ENCODE peak calls at places on chromosomes 7 and 10, in six cellular contexts. O, Q, A, Z, N and E are unnamed samples.

GRCh38 chr10:55631071-55631654 is 729.9 kb downstream of the ZWINT start:
- DNase-seq in A (no peak), N (peak), Q (peak), Z (peak), O (peak), E (peak)

GRCh38 chr7:1460757-1461639 is 1.7 kb upstream of the MICALL2 start:
- DNase-seq in O (peak), Q (no peak), A (peak), N (no peak), Z (peak), E (peak)

GRCh38 chr10:23481351-23481961 is 42.6 kb downstream of the OTUD1 start:
- DNase-seq in N (no peak), O (no peak), Q (no peak), A (no peak), Z (no peak), E (no peak)

GRCh38 chr10:17241611-17242333 is 13.7 kb downstream of the VIM start:
- DNase-seq in N (no peak), Z (no peak), A (no peak), O (no peak), Q (no peak), E (no peak)

GRCh38 chr7:31466036-31466435 is 47.9 kb upstream of the ITPRID1 start:
- DNase-seq in Q (no peak), N (no peak), Z (no peak), O (no peak), A (no peak), E (no peak)

GRCh38 chr7:47336178-47337020 is 245.5 kb downstream of the TNS3 start:
- DNase-seq in Q (no peak), A (no peak), N (no peak), O (no peak), Z (no peak), E (no peak)

GRCh38 chr7:107387573-107388219 is 82.2 kb upstream of the GPR22 start:
- DNase-seq in Q (no peak), Z (no peak), A (no peak), O (no peak), N (no peak), E (peak)

GRCh38 chr7:50211306-50212015 is 93.1 kb upstream of the IKZF1 start:
- DNase-seq in N (no peak), Q (no peak), A (no peak), O (no peak), Z (no peak), E (no peak)

GRCh38 chr10:6929157-6929830 is 349.2 kb upstream of the PRKCQ start:
- DNase-seq in Q (no peak), O (no peak), N (no peak), A (no peak), Z (no peak), E (no peak)

GRCh38 chr7:405489-406211 is 114.0 kb downstream of the PDGFA start:
- DNase-seq in O (no peak), Z (no peak), Q (no peak), N (peak), A (no peak), E (no peak)

GRCh38 chr10:8048281-8049008 is 6.0 kb upstream of the GATA3 start:
- DNase-seq in Q (no peak), O (no peak), N (no peak), Z (no peak), A (no peak), E (no peak)

GRCh38 chr7:131111081-131111576 is 216.5 kb upstream of the MKLN1 start:
- DNase-seq in N (no peak), O (peak), A (no peak), Q (no peak), Z (no peak), E (peak)

GRCh38 chr7:159015081-159015893 is 129.4 kb downstream of the VIPR2 start:
- DNase-seq in Q (no peak), A (no peak), Z (peak), O (peak), N (no peak), E (no peak)

GRCh38 chr7:32929430-32930161 is 27.6 kb upstream of the FKBP9 start:
- DNase-seq in Q (no peak), N (no peak), O (no peak), A (no peak), Z (no peak), E (no peak)

GRCh38 chr10:46547331-46547880 is 9.1 kb downstream of the GPRIN2 start:
- DNase-seq in A (no peak), N (peak), Z (no peak), O (no peak), Q (no peak), E (no peak)

GRCh38 chr7:50727072-50727471 is 55.6 kb downstream of the GRB10 start:
- DNase-seq in A (no peak), Z (peak), Q (no peak), N (no peak), O (no peak), E (peak)

GRCh38 chr7:155395176-155395797 is 62.6 kb upstream of the EN2 start:
- DNase-seq in O (no peak), N (no peak), Q (no peak), Z (no peak), A (no peak), E (no peak)

GRCh38 chr10:27344568-27345454 is 104.2 kb upstream of the ACBD5 start:
- DNase-seq in O (no peak), N (no peak), Z (no peak), A (no peak), Q (no peak), E (no peak)

GRCh38 chr10:48697821-48698764 is 13.4 kb downstream of the WDFY4 start:
- DNase-seq in N (peak), O (no peak), A (no peak), Q (no peak), Z (no peak), E (no peak)

GRCh38 chr7:43791-44540 is 148.4 kb upstream of the FAM20C start:
- DNase-seq in N (no peak), O (no peak), A (no peak), Q (no peak), Z (no peak), E (no peak)

GRCh38 chr7:151682831-151683614 is 163.3 kb upstream of the RHEB start:
- DNase-seq in Q (no peak), O (no peak), Z (no peak), N (no peak), A (no peak), E (no peak)

GRCh38 chr10:96858038-96858705 is 26.1 kb downstream of the LCOR start:
- DNase-seq in N (no peak), A (no peak), O (no peak), Z (no peak), Q (no peak), E (no peak)

GRCh38 chr10:96858706-96859050 is 26.6 kb downstream of the LCOR start:
- DNase-seq in Z (peak), Q (no peak), O (no peak), N (no peak), A (no peak), E (no peak)

GRCh38 chr10:96860631-96861277 is 28.7 kb downstream of the LCOR start:
- DNase-seq in Q (no peak), O (no peak), N (no peak), A (no peak), Z (no peak), E (no peak)

DNA sequence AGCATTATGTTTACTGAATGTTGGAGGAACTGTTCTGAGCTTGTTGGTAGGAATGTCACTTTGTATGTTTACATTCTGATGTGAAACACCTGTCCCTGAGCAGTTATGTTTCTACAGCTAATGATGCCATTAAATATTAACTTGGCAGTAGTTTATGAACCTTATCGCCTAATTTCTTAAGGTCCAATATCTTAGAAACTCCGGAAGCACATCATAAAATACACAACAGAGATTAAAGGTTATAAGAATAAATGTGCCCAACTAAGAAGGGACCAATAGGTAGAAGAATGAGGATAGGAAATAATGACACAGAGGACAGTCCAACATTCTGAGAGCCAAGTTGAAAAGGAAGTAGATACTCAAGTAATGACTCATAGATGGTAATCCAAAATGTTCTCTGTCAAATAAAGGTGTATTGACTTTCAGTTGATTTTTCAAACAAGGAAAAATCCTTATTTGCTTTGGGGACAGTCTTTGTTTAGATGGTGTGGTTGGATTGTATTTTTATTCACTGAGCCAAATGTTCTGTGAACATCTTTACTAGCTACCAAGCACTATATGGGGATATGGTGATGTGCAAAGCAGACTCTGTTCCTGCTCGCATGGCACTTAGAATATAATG is 31.9 kb downstream of the LCOR start:
- DNase-seq in Q (no peak), A (peak), N (no peak), Z (no peak), O (peak), E (peak)
- TF ChIP-seq JUN in Q (no peak), A (peak), N (no peak), Z (no peak), O (peak), E (peak)

DNA sequence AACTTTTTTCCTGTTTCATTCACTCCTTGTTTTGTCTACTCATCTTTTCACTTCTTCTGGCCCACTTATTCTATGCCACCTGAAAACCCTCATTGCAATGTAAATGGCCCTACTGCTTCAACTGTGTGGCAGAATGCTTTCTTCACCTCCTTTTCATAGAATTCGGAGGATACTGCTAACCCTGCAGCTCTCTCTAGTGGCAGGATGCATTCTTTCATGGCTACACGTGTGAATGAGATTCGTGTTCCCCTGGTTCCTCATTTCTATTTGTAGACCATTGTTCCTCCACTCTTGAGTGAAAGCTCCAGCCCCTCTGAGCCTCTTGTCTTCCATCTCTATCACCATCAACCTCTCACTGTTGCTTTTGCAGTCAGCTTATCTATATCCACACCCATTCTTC is 20.9 kb upstream of the CYP26C1 start:
- DNase-seq in A (peak), N (no peak), Q (no peak), Z (no peak), O (peak), E (no peak)
- TF ChIP-seq JUN in A (no peak), N (no peak), Q (no peak), Z (no peak), O (no peak), E (no peak)

GRCh38 chr7:73900286-73900685 is 39.3 kb downstream of the TMEM270 start:
- DNase-seq in Q (no peak), O (no peak), Z (no peak), A (no peak), N (no peak), E (no peak)

GRCh38 chr7:73903321-73904218 is 42.6 kb downstream of the TMEM270 start:
- DNase-seq in N (no peak), A (no peak), Q (no peak), O (no peak), Z (no peak), E (no peak)

GRCh38 chr7:73899731-73900142 is 38.8 kb downstream of the TMEM270 start:
- DNase-seq in O (no peak), Z (no peak), N (no peak), Q (no peak), A (no peak), E (peak)

GRCh38 chr7:73901231-73901822 is 40.4 kb downstream of the TMEM270 start:
- DNase-seq in O (no peak), N (no peak), Z (no peak), Q (no peak), A (no peak), E (no peak)

GRCh38 chr7:73901823-73902597 is 41.1 kb downstream of the TMEM270 start:
- DNase-seq in Z (no peak), A (no peak), O (no peak), Q (peak), N (no peak), E (no peak)
- TF ChIP-seq JUN in Z (no peak), A (no peak), O (no peak), Q (no peak), N (no peak), E (no peak)

GRCh38 chr7:16115374-16115773 is 306.0 kb downstream of the CRPPA start:
- DNase-seq in Z (no peak), N (no peak), O (no peak), Q (no peak), A (no peak), E (no peak)

GRCh38 chr7:16113058-16113457 is 308.3 kb downstream of the CRPPA start:
- DNase-seq in Z (no peak), Q (no peak), N (no peak), A (no peak), O (no peak), E (no peak)

GRCh38 chr7:16114071-16114470 is 307.3 kb downstream of the CRPPA start:
- DNase-seq in Z (no peak), N (no peak), Q (no peak), O (no peak), A (no peak), E (no peak)

DNA sequence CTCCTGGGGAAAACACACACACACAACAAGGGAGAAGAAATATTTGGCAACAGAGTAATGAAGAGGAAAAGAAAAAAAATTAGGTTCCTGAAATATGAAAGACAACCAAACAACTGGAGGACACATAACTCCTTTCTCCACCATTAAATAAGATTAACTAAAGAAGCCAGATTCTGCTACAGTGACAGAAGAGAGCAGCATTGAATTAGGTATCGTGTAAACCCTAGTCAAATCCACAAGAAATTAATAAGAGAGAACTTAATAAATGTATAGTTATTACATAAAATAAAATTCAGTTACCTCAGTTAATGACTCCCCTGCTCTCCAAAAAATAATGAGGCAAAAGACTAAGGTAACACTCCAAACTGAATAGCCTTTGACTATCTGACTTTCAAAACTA is 306.7 kb downstream of the CRPPA start:
- DNase-seq in O (peak), Z (no peak), N (no peak), Q (no peak), A (no peak), E (peak)
- TF ChIP-seq JUN in O (no peak), Z (no peak), N (no peak), Q (no peak), A (no peak), E (no peak)

DNA sequence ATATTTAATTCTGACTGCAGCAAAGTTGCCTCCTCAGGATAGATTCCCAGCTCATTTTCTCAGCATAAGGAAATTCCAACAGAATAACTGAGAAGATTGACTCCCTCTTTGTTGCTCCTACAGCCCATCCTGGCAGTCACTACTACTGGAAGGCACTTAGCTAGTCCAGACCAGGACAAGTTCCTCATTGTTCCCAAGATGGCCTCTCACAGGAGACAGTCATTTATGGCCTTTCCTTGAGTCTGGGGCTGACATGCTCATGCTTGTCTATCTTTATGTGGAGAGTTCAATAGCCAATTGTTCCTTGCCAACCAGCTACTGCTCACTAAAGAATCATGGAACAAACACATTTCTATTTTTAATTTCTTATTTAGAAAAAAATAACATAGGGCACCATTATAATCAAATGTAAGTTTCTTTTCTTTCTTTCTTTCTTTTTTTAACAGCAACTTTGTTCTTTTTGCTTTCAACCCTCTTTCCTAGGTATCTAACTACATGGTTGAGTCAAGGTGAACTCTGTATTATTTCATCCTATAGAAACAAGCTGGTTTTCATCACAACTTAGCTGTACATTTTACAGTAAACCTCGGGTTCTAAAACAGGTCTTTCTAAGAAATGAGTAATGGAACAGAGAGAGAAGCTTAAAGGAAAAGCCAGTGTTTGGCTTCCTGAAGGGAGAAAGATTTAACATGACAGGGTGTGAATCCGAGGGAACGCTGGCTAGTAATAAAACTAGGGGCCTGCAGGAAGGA is 143.1 kb upstream of the ITGB1 start:
- DNase-seq in Q (no peak), N (no peak), O (no peak), Z (no peak), A (no peak), E (no peak)
- TF ChIP-seq JUN in Q (no peak), N (no peak), O (no peak), Z (no peak), A (no peak), E (no peak)

DNA sequence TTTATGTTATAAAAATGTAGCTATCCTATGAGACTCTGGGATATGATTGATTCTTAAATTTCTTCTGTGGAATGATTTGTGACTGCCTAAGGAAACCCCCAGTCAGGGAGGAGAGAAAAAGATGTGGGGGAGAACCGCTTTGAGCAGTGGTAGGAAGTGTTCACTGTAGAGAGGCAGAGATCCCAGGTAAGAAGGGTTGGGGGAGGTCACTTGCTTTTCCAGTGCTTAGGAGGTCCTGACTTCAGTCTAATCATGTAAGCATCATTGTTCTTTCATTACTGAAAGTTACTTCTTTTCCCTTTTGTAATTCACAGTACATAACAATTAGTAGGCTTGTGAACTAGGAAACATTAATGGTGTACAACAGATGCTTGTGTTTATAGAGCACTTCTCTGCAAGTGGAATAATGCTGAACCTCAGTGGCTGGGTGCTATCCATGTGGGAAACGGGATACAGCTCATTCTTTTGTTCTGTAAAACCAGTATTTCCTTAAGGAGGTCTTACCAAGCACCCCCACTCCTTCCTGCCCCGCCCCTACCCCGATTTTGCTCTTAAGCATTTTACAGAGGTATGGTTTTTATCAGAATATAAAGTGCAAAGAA is 165.4 kb downstream of the ST7 start:
- DNase-seq in Q (no peak), Z (no peak), O (no peak), A (no peak), N (no peak), E (peak)
- TF ChIP-seq JUN in Q (no peak), Z (no peak), O (no peak), A (no peak), N (no peak), E (no peak)

DNA sequence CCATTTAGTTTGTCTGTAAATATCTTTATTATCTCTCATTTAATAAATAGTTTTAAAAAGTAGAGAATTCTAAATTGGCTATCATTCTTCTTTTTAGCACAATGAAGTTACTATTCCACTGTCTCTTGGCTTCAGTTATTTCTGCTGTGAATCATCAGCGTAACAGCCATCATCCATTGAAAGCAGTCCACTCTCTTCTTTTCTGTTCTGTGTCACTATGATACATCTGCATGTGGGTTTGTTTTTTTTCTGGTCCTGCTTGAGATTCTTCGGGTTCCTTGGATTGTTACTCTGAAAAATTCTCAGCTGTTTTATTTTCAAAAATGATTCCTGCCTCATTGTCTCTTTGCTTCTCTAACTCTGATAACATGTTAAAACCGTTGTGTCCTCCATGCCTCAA is 52.5 kb downstream of the CSGALNACT2 start:
- DNase-seq in N (no peak), Q (no peak), Z (no peak), A (no peak), O (no peak), E (no peak)
- TF ChIP-seq JUN in N (no peak), Q (no peak), Z (no peak), A (no peak), O (no peak), E (no peak)

DNA sequence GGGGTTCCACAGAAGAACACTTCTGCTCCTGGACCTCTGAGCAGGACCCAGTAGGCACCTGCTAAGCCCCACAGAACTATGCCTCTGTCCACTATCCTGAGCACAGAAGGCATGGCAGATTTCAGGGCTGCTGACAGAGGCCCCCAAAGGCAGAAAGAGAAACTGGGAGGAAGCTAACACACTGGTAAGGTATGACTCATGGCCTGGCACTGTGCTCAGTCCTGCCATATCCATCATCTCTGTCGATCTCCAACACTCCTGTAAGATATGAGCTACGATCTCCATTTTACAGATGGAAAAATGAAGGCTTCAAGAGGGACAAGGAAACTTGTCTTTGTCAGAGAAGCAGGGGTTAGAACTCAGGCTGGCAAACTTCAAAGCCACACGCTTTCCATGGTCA is 62.2 kb downstream of the GRID1 start:
- DNase-seq in Z (no peak), N (no peak), A (no peak), O (no peak), Q (no peak), E (no peak)
- TF ChIP-seq JUN in Z (no peak), N (no peak), A (no peak), O (no peak), Q (no peak), E (no peak)

GRCh38 chr7:105675873-105676484 is 94.7 kb upstream of the EFCAB10 start:
- DNase-seq in N (no peak), A (no peak), O (no peak), Q (no peak), Z (no peak), E (no peak)
- TF ChIP-seq JUN in N (no peak), A (no peak), O (no peak), Q (no peak), Z (no peak), E (no peak)